ENCODE peak calls at places on chromosomes 6 and 20, in nine cellular contexts. R is GM23338, V is GM23248, W is PC-3, E is neural progenitor cell, D is OCI-LY7, A is HCT116, X is SK-N-SH, S is hepatocyte. O is an unnamed sample.

GRCh38 chr6:148924226-148924989 is 177.6 kb downstream of the UST start:
- DNase-seq in R (peak; percentile 62), V (no peak), W (no peak), E (no peak), D (no peak), A (no peak), X (no peak), S (no peak), O (no peak)

GRCh38 chr6:83193747-83194582 is 808 bp downstream of the RWDD2A start:
- DNase-seq in R (peak; percentile 92), V (peak; percentile 67), W (peak; percentile 45), E (peak; percentile 87), D (peak; percentile 4), A (peak; percentile 21), X (peak; percentile 87), S (peak; percentile 70), O (peak; percentile 36)

GRCh38 chr20:54438166-54438565 is 37.2 kb upstream of the DOK5 start:
- DNase-seq in R (peak; percentile 55), V (no peak), W (no peak), E (no peak), D (no peak), A (no peak), X (no peak), S (no peak), O (no peak)

GRCh38 chr20:63149531-63150207 is 66.3 kb downstream of the YTHDF1 start:
- DNase-seq in R (no peak), V (no peak), W (no peak), E (no peak), D (no peak), A (no peak), X (no peak), S (no peak), O (no peak)

GRCh38 chr6:30020629-30021028 is 40.4 kb upstream of the POLR1H start:
- DNase-seq in R (no peak), V (no peak), W (no peak), E (no peak), D (no peak), A (no peak), X (no peak), S (no peak), O (no peak)

GRCh38 chr20:59788196-59788735 is 145.2 kb downstream of the SYCP2 start:
- DNase-seq in R (no peak), V (no peak), W (no peak), E (no peak), D (no peak), A (no peak), X (no peak), S (no peak), O (no peak)

GRCh38 chr20:50478162-50479036 is 31.8 kb upstream of the PTPN1 start:
- DNase-seq in R (peak; percentile 88), V (peak; percentile 87), W (peak; percentile 73), E (peak; percentile 77), D (peak; percentile 78), A (peak; percentile 47), X (peak; percentile 44), S (peak; percentile 80), O (no peak)

GRCh38 chr6:496649-497048 is 105.1 kb downstream of the IRF4 start:
- DNase-seq in R (no peak), V (no peak), W (no peak), E (no peak), D (no peak), A (no peak), X (no peak), S (no peak), O (no peak)

GRCh38 chr6:46393161-46393939 is 97.9 kb downstream of the RCAN2 start:
- DNase-seq in R (no peak), V (no peak), W (no peak), E (no peak), D (no peak), A (no peak), X (no peak), S (no peak), O (no peak)

GRCh38 chr6:36469946-36470345 is 27.1 kb downstream of the KCTD20 start:
- DNase-seq in R (no peak), V (no peak), W (no peak), E (no peak), D (no peak), A (no peak), X (no peak), S (no peak), O (no peak)

GRCh38 chr6:16496210-16496609 is 257.8 kb downstream of the GMPR start:
- DNase-seq in R (peak; percentile 24), V (no peak), W (no peak), E (no peak), D (no peak), A (no peak), X (no peak), S (no peak), O (no peak)

GRCh38 chr20:63087236-63087871 is 80.6 kb upstream of the BHLHE23 start:
- DNase-seq in R (no peak), V (no peak), W (no peak), E (no peak), D (no peak), A (no peak), X (no peak), S (no peak), O (no peak)

GRCh38 chr20:32474009-32474716 is 111.0 kb downstream of the NOL4L start:
- DNase-seq in R (no peak), V (no peak), W (no peak), E (no peak), D (no peak), A (no peak), X (peak; percentile 22), S (no peak), O (no peak)
- H3K4me1 ChIP-seq in R (peaks cover 62% of the 10 kb centered on the region), V (peaks cover 20% of the 10 kb centered on the region), W (peaks cover 22% of the 10 kb centered on the region), E (peaks cover 41% of the 10 kb centered on the region), D (no peaks in the 10 kb centered on the region), A (peaks cover 9% of the 10 kb centered on the region), X (peaks cover 51% of the 10 kb centered on the region), S (peaks cover 91% of the 10 kb centered on the region), O (no peaks in the 10 kb centered on the region)

GRCh38 chr6:28880894-28881780 is 42.6 kb downstream of the TRIM27 start:
- DNase-seq in R (peak; percentile 84), V (peak; percentile 70), W (peak; percentile 88), E (peak; percentile 78), D (peak; percentile 72), A (peak; percentile 62), X (peak; percentile 66), S (peak; percentile 82), O (peak; percentile 22)
- TF ChIP-seq EZH2phosphoT487 in R (no peak), V (no peak), W (no peak), E (no peak), D (no peak), A (no peak), X (no peak), S (no peak), O (no peak)

GRCh38 chr20:51571470-51571794 is 28.9 kb upstream of the NFATC2 start:
- DNase-seq in R (no peak), V (no peak), W (no peak), E (no peak), D (no peak), A (no peak), X (no peak), S (no peak), O (no peak)
- H2AFZ ChIP-seq in R (no peak overlapping the region), V (no peak overlapping the region), W (no peak overlapping the region), E (no peak overlapping the region), D (no peak overlapping the region), A (no peak overlapping the region), X (no peak overlapping the region), S (no peak overlapping the region), O (no peak overlapping the region)

GRCh38 chr6:89321131-89321530 is 6.0 kb upstream of the GABRR2 start:
- DNase-seq in R (no peak), V (no peak), W (no peak), E (no peak), D (no peak), A (no peak), X (no peak), S (no peak), O (no peak)
- H3K4me1 ChIP-seq in R (no peaks in the 10 kb centered on the region), V (no peaks in the 10 kb centered on the region), W (no peaks in the 10 kb centered on the region), E (peaks cover 8% of the 10 kb centered on the region), D (peaks cover 19% of the 10 kb centered on the region), A (no peaks in the 10 kb centered on the region), X (no peaks in the 10 kb centered on the region), S (peaks cover 7% of the 10 kb centered on the region), O (peaks cover 10% of the 10 kb centered on the region)

GRCh38 chr20:38601216-38602184 is at the start of gene ARHGAP40:
- DNase-seq in R (peak; percentile 68), V (peak; percentile 44), W (no peak), E (peak; percentile 51), D (no peak), A (peak; percentile 42), X (peak; percentile 61), S (peak; percentile 45), O (peak; percentile 27)

GRCh38 chr20:38600057-38600456 is 1.6 kb upstream of the ARHGAP40 start:
- DNase-seq in R (no peak), V (no peak), W (no peak), E (no peak), D (no peak), A (no peak), X (no peak), S (no peak), O (no peak)

GRCh38 chr20:38604873-38605303 is 3.3 kb downstream of the ARHGAP40 start:
- DNase-seq in R (no peak), V (peak; percentile 21), W (peak; percentile 95), E (no peak), D (no peak), A (no peak), X (no peak), S (peak; percentile 55), O (no peak)

GRCh38 chr20:38603286-38603685 is 1.7 kb downstream of the ARHGAP40 start:
- DNase-seq in R (no peak), V (no peak), W (no peak), E (no peak), D (no peak), A (no peak), X (no peak), S (no peak), O (no peak)

DNA sequence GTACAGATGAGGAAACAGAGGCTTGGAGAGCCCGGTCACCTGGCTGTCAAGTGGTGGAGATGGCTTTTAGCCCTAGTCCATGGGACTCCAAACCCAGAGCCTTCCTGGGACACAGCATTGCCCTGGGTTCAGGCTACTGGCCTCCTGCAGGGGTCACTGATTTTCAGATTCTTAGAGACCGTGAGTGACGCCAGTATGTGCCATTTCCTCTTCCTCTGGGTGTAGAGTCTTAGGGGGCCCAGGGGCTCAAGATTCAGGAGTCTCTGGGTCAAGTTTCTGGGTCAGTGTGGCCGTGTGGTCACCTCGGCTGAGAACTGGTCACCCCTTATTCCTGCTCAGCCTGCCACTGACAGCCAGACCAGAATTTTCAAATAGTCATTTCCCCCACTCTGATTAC is 574 bp downstream of the ARHGAP40 start:
- DNase-seq in R (peak; percentile 40), V (no peak), W (no peak), E (no peak), D (no peak), A (no peak), X (no peak), S (no peak), O (no peak)
- TF ChIP-seq EZH2phosphoT487 in R (no peak), V (no peak), W (no peak), E (no peak), D (no peak), A (no peak), X (no peak), S (no peak), O (no peak)